ENCODE peak calls at places on chromosomes 13 and 19, in nine cellular contexts. One of them, this sample, is unnamed.
A peak's percentile ranks its signal among the peaks of the same experiment; 100 is the strongest.

GRCh38 chr19:55695511-55696290 is 20.7 kb downstream of the EPN1 start:
- DNase-seq in IMR-90: no peak
- DNase-seq in suprapubic skin: peak; percentile 54
- DNase-seq in breast epithelium: peak; percentile 45
- DNase-seq in adrenal gland: peak; percentile 16
- DNase-seq in dorsolateral prefrontal cortex: no peak
- DNase-seq in pancreas: no peak
- DNase-seq in uterus: no peak
- DNase-seq in GM06990: no peak
- DNase-seq in this sample: no peak

GRCh38 chr19:49473868-49474544 is at the start of gene FLT3LG:
- DNase-seq in IMR-90: peak; percentile 69
- DNase-seq in suprapubic skin: peak; percentile 88
- DNase-seq in breast epithelium: peak; percentile 79
- DNase-seq in adrenal gland: peak; percentile 78
- DNase-seq in dorsolateral prefrontal cortex: peak; percentile 28
- DNase-seq in pancreas: peak; percentile 71
- DNase-seq in uterus: peak; percentile 80
- DNase-seq in GM06990: peak; percentile 91
- DNase-seq in this sample: no peak

GRCh38 chr19:3605361-3605760 is 1.3 kb downstream of the TBXA2R start:
- DNase-seq in IMR-90: no peak
- DNase-seq in suprapubic skin: no peak
- DNase-seq in breast epithelium: no peak
- DNase-seq in adrenal gland: no peak
- DNase-seq in dorsolateral prefrontal cortex: no peak
- DNase-seq in pancreas: no peak
- DNase-seq in uterus: no peak
- DNase-seq in GM06990: no peak
- DNase-seq in this sample: no peak

GRCh38 chr13:43284162-43284561 is 260.8 kb downstream of the DNAJC15 start:
- DNase-seq in IMR-90: peak; percentile 92
- DNase-seq in suprapubic skin: no peak
- DNase-seq in breast epithelium: no peak
- DNase-seq in adrenal gland: no peak
- DNase-seq in dorsolateral prefrontal cortex: no peak
- DNase-seq in pancreas: no peak
- DNase-seq in uterus: no peak
- DNase-seq in GM06990: no peak
- DNase-seq in this sample: no peak

GRCh38 chr13:99916366-99917103 is 55.0 kb downstream of the ZIC5 start:
- DNase-seq in IMR-90: peak; percentile 71
- DNase-seq in suprapubic skin: no peak
- DNase-seq in breast epithelium: no peak
- DNase-seq in adrenal gland: no peak
- DNase-seq in dorsolateral prefrontal cortex: no peak
- DNase-seq in pancreas: peak; percentile 49
- DNase-seq in uterus: no peak
- DNase-seq in GM06990: no peak
- DNase-seq in this sample: no peak

GRCh38 chr13:74274946-74275345 is 140.7 kb upstream of the KLF12 start:
- DNase-seq in IMR-90: no peak
- DNase-seq in suprapubic skin: no peak
- DNase-seq in breast epithelium: no peak
- DNase-seq in adrenal gland: no peak
- DNase-seq in dorsolateral prefrontal cortex: no peak
- DNase-seq in pancreas: no peak
- DNase-seq in uterus: no peak
- DNase-seq in GM06990: no peak
- DNase-seq in this sample: no peak

GRCh38 chr19:35351441-35352176 is 3.9 kb downstream of the FFAR1 start:
- DNase-seq in IMR-90: no peak
- DNase-seq in suprapubic skin: peak; percentile 47
- DNase-seq in breast epithelium: peak; percentile 35
- DNase-seq in adrenal gland: no peak
- DNase-seq in dorsolateral prefrontal cortex: no peak
- DNase-seq in pancreas: no peak
- DNase-seq in uterus: no peak
- DNase-seq in GM06990: no peak
- DNase-seq in this sample: no peak

GRCh38 chr19:13101590-13102415 is 855 bp downstream of the LYL1 start:
- DNase-seq in IMR-90: no peak
- DNase-seq in suprapubic skin: no peak
- DNase-seq in breast epithelium: no peak
- DNase-seq in adrenal gland: no peak
- DNase-seq in dorsolateral prefrontal cortex: no peak
- DNase-seq in pancreas: no peak
- DNase-seq in uterus: no peak
- DNase-seq in GM06990: no peak
- DNase-seq in this sample: no peak

GRCh38 chr13:43388282-43389034 is 365.1 kb downstream of the DNAJC15 start:
- DNase-seq in IMR-90: no peak
- DNase-seq in suprapubic skin: no peak
- DNase-seq in breast epithelium: no peak
- DNase-seq in adrenal gland: no peak
- DNase-seq in dorsolateral prefrontal cortex: no peak
- DNase-seq in pancreas: peak; percentile 53
- DNase-seq in uterus: no peak
- DNase-seq in GM06990: no peak
- DNase-seq in this sample: no peak

GRCh38 chr19:58544591-58545285 is 874 bp downstream of the TRIM28 start:
- DNase-seq in IMR-90: peak; percentile 47
- DNase-seq in suprapubic skin: peak; percentile 67
- DNase-seq in breast epithelium: no peak
- DNase-seq in adrenal gland: no peak
- DNase-seq in dorsolateral prefrontal cortex: no peak
- DNase-seq in pancreas: no peak
- DNase-seq in uterus: no peak
- DNase-seq in GM06990: no peak
- DNase-seq in this sample: no peak

GRCh38 chr19:3942790-3943409 is 10.0 kb downstream of the NMRK2 start:
- DNase-seq in IMR-90: no peak
- DNase-seq in suprapubic skin: no peak
- DNase-seq in breast epithelium: no peak
- DNase-seq in adrenal gland: no peak
- DNase-seq in dorsolateral prefrontal cortex: no peak
- DNase-seq in pancreas: no peak
- DNase-seq in uterus: no peak
- DNase-seq in GM06990: no peak
- DNase-seq in this sample: no peak

GRCh38 chr13:80361883-80362327 is 21.0 kb upstream of the SPRY2 start:
- DNase-seq in IMR-90: no peak
- DNase-seq in suprapubic skin: no peak
- DNase-seq in breast epithelium: no peak
- DNase-seq in adrenal gland: no peak
- DNase-seq in dorsolateral prefrontal cortex: peak; percentile 15
- DNase-seq in pancreas: no peak
- DNase-seq in uterus: no peak
- DNase-seq in GM06990: no peak
- DNase-seq in this sample: no peak

GRCh38 chr13:35163674-35164073 is 221.6 kb downstream of the NBEA start:
- DNase-seq in IMR-90: no peak
- DNase-seq in suprapubic skin: no peak
- DNase-seq in breast epithelium: no peak
- DNase-seq in adrenal gland: no peak
- DNase-seq in dorsolateral prefrontal cortex: no peak
- DNase-seq in pancreas: no peak
- DNase-seq in uterus: no peak
- DNase-seq in GM06990: peak; percentile 29
- DNase-seq in this sample: no peak

GRCh38 chr13:35162420-35162819 is 220.3 kb downstream of the NBEA start:
- DNase-seq in IMR-90: no peak
- DNase-seq in suprapubic skin: no peak
- DNase-seq in breast epithelium: no peak
- DNase-seq in adrenal gland: no peak
- DNase-seq in dorsolateral prefrontal cortex: no peak
- DNase-seq in pancreas: no peak
- DNase-seq in uterus: no peak
- DNase-seq in GM06990: peak; percentile 21
- DNase-seq in this sample: no peak

GRCh38 chr13:35160921-35161320 is 218.9 kb downstream of the NBEA start:
- DNase-seq in IMR-90: no peak
- DNase-seq in suprapubic skin: no peak
- DNase-seq in breast epithelium: no peak
- DNase-seq in adrenal gland: no peak
- DNase-seq in dorsolateral prefrontal cortex: no peak
- DNase-seq in pancreas: no peak
- DNase-seq in uterus: no peak
- DNase-seq in GM06990: no peak
- DNase-seq in this sample: no peak

GRCh38 chr13:35157143-35157755 is 215.2 kb downstream of the NBEA start:
- DNase-seq in IMR-90: peak; percentile 50
- DNase-seq in suprapubic skin: no peak
- DNase-seq in breast epithelium: no peak
- DNase-seq in adrenal gland: peak; percentile 26
- DNase-seq in dorsolateral prefrontal cortex: no peak
- DNase-seq in pancreas: peak; percentile 33
- DNase-seq in uterus: no peak
- DNase-seq in GM06990: no peak
- DNase-seq in this sample: no peak

DNA sequence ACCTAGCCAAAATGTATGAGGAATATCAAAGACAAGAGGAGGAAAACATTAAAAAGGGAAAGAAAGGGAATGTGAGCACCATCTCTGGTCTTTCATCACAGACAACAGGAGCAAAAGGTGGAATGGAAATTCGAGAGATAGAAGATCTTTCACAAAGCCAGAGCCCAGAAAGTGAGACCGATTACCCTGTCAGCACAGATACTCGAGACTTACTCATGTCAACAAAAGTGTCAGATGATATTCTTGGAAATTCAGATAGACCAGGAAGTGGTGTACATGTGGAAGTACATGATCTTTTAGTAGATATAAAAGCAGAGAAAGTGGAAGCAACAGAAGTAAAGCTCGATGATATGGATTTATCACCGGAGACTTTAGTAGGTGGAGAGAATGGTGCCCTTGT is 217.0 kb downstream of the NBEA start:
- DNase-seq in IMR-90: no peak
- DNase-seq in suprapubic skin: no peak
- DNase-seq in breast epithelium: no peak
- DNase-seq in adrenal gland: no peak
- DNase-seq in dorsolateral prefrontal cortex: no peak
- DNase-seq in pancreas: no peak
- DNase-seq in uterus: no peak
- DNase-seq in GM06990: no peak
- DNase-seq in this sample: no peak
- H3K27me3 ChIP-seq in IMR-90: no peaks in the 10 kb centered on the region
- H3K27me3 ChIP-seq in suprapubic skin: no peaks in the 10 kb centered on the region
- H3K27me3 ChIP-seq in breast epithelium: no peaks in the 10 kb centered on the region
- H3K27me3 ChIP-seq in adrenal gland: no peaks in the 10 kb centered on the region
- H3K27me3 ChIP-seq in dorsolateral prefrontal cortex: no peaks in the 10 kb centered on the region
- H3K27me3 ChIP-seq in pancreas: no peaks in the 10 kb centered on the region
- H3K27me3 ChIP-seq in uterus: no peaks in the 10 kb centered on the region
- H3K27me3 ChIP-seq in GM06990: no peaks in the 10 kb centered on the region
- H3K27me3 ChIP-seq in this sample: no peaks in the 10 kb centered on the region

GRCh38 chr13:34853161-34853560 is 88.9 kb upstream of the NBEA start:
- DNase-seq in IMR-90: no peak
- DNase-seq in suprapubic skin: no peak
- DNase-seq in breast epithelium: no peak
- DNase-seq in adrenal gland: no peak
- DNase-seq in dorsolateral prefrontal cortex: no peak
- DNase-seq in pancreas: no peak
- DNase-seq in uterus: no peak
- DNase-seq in GM06990: no peak
- DNase-seq in this sample: no peak
- TF ChIP-seq CTCF in IMR-90: no peak
- TF ChIP-seq CTCF in suprapubic skin: no peak
- TF ChIP-seq CTCF in breast epithelium: no peak
- TF ChIP-seq CTCF in adrenal gland: no peak
- TF ChIP-seq CTCF in dorsolateral prefrontal cortex: no peak
- TF ChIP-seq CTCF in pancreas: no peak
- TF ChIP-seq CTCF in uterus: no peak
- TF ChIP-seq CTCF in GM06990: no peak
- TF ChIP-seq CTCF in this sample: no peak

DNA sequence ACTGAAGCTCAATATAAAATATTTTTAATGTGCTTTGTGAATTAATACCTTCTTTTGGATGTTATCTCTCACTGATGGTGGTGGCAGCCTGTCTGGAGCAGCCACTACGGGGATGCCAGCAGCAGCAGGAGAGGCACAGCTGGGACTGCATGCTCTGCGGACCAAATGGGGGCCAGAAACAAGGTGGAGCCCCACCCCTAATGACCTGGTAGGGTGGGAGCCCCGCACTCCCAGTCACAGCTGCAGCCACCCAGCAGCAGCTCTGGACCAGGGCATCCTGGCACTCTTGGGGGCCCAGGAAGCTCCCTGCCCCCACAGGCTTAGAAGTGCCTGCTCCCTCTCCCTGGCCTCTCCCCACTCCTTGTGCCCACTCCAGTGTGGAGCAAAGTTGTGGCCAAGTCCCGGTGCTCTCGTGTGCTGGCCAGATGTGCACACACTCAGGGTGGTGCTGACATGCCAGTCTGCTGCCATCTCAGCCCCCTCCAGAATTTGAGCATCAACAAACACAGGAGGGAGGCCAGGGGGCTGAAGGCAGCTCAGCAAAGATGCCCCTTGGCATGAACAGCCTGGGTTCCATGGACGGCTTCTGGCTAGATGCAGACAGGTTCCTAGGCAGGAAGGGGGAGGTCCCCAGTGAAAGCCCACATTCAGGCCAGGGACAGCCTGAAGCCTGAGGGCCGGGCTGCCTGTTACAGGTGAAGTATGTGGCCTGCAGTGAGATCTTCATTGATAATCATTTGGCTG is 696.7 kb upstream of the SLITRK5 start:
- DNase-seq in IMR-90: no peak
- DNase-seq in suprapubic skin: no peak
- DNase-seq in breast epithelium: no peak
- DNase-seq in adrenal gland: no peak
- DNase-seq in dorsolateral prefrontal cortex: no peak
- DNase-seq in pancreas: no peak
- DNase-seq in uterus: no peak
- DNase-seq in GM06990: no peak
- DNase-seq in this sample: no peak
- H3K27me3 ChIP-seq in IMR-90: no peaks in the 10 kb centered on the region
- H3K27me3 ChIP-seq in suprapubic skin: no peaks in the 10 kb centered on the region
- H3K27me3 ChIP-seq in breast epithelium: no peaks in the 10 kb centered on the region
- H3K27me3 ChIP-seq in adrenal gland: no peaks in the 10 kb centered on the region
- H3K27me3 ChIP-seq in dorsolateral prefrontal cortex: no peaks in the 10 kb centered on the region
- H3K27me3 ChIP-seq in pancreas: no peaks in the 10 kb centered on the region
- H3K27me3 ChIP-seq in uterus: no peaks in the 10 kb centered on the region
- H3K27me3 ChIP-seq in GM06990: no peaks in the 10 kb centered on the region
- H3K27me3 ChIP-seq in this sample: no peaks in the 10 kb centered on the region

DNA sequence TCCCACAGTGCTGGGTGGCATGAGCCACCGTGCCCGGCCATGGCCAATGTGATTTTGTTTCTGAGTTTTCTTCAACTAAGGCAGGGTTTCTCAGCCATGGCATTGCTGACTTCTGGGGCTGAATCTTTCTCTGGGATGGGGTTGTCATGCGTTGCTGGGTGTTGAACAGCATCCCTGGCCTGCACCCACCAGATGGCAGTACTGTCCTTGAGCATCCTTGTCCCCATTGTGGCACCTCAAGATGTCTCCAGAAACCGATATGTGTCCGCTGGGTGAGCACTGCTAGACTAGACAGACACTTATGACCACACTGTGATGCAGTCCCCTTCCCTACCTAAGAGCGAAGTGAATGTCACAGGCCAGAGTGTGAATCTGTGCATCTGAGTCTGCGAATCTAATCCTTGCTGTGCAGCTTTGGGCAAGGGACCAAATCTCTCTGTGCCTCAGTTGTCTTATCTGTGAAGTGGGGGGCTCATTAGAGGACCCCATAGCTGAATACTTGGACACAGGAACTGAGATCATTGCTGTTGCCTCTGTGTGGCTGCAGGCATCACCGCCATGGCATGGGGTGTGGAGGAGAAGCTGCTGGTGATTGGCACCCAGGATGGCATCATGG is 50.3 kb upstream of the SIN3B start:
- DNase-seq in IMR-90: peak; percentile 55
- DNase-seq in suprapubic skin: no peak
- DNase-seq in breast epithelium: no peak
- DNase-seq in adrenal gland: peak; percentile 57
- DNase-seq in dorsolateral prefrontal cortex: peak; percentile 9
- DNase-seq in pancreas: no peak
- DNase-seq in uterus: peak; percentile 37
- DNase-seq in GM06990: no peak
- DNase-seq in this sample: no peak
- TF ChIP-seq CTCF in IMR-90: peak; percentile 60
- TF ChIP-seq CTCF in suprapubic skin: peak; percentile 2
- TF ChIP-seq CTCF in breast epithelium: peak; percentile 34
- TF ChIP-seq CTCF in adrenal gland: peak; percentile 73
- TF ChIP-seq CTCF in dorsolateral prefrontal cortex: peak; percentile 26
- TF ChIP-seq CTCF in pancreas: no peak
- TF ChIP-seq CTCF in uterus: peak; percentile 49
- TF ChIP-seq CTCF in GM06990: peak; percentile 79
- TF ChIP-seq CTCF in this sample: peak; percentile 76